ENCODE peak calls at places on chromosome 11, in eight cellular contexts. X, R, S, M, O, G, W and C are unnamed samples.
A peak's percentile ranks its signal among the peaks of the same experiment; 100 is the strongest.

GRCh38 chr11:116540645-116541044 is 232.1 kb downstream of the BUD13 start:
- DNase-seq in O (no peak), W (peak; percentile 37), G (no peak), M (no peak), R (no peak), S (no peak), X (no peak), C (no peak)

GRCh38 chr11:126588630-126589491 is 233.4 kb downstream of the ST3GAL4 start:
- DNase-seq in S (no peak), G (no peak), R (no peak), W (no peak), O (no peak), X (no peak), M (no peak), C (no peak)

GRCh38 chr11:68008381-68009337 is 1.5 kb upstream of the ALDH3B1 start:
- DNase-seq in S (peak; percentile 82), O (peak; percentile 53), W (no peak), X (no peak), G (peak; percentile 87), M (peak; percentile 14), R (no peak), C (no peak)

GRCh38 chr11:69647761-69648497 is 7.0 kb downstream of the CCND1 start:
- DNase-seq in X (peak; percentile 21), G (no peak), R (no peak), S (no peak), M (no peak), W (peak; percentile 55), O (no peak), C (no peak)

GRCh38 chr11:97751952-97752351 is 1268.8 kb upstream of the CNTN5 start:
- DNase-seq in X (no peak), R (no peak), S (no peak), G (no peak), O (no peak), M (no peak), W (no peak), C (no peak)

GRCh38 chr11:105903113-105903512 is 118.9 kb downstream of the MSANTD4 start:
- DNase-seq in G (no peak), O (no peak), X (peak; percentile 55), S (no peak), R (no peak), W (no peak), M (no peak), C (no peak)

GRCh38 chr11:73989156-73989555 is 6.5 kb upstream of the UCP2 start:
- DNase-seq in O (peak; percentile 1), X (no peak), W (no peak), R (no peak), M (no peak), G (no peak), S (peak; percentile 55), C (no peak)

GRCh38 chr11:90216611-90217010 is 6.2 kb downstream of the CHORDC1 start:
- DNase-seq in R (no peak), W (no peak), G (no peak), M (no peak), O (no peak), X (no peak), S (no peak), C (no peak)

GRCh38 chr11:130638048-130638447 is 189.6 kb downstream of the ADAMTS15 start:
- DNase-seq in G (no peak), O (no peak), R (no peak), W (no peak), M (no peak), S (no peak), X (no peak), C (no peak)

GRCh38 chr11:65489061-65489705 is 9.7 kb upstream of the MALAT1 start:
- DNase-seq in O (no peak), S (peak; percentile 40), X (peak; percentile 95), W (peak; percentile 83), G (no peak), M (no peak), R (no peak), C (no peak)

GRCh38 chr11:83061883-83062282 is 9.8 kb downstream of the RAB30 start:
- DNase-seq in R (no peak), O (no peak), S (no peak), M (no peak), G (no peak), X (no peak), W (no peak), C (no peak)